ENCODE peak calls at places on chromosomes 16 and 17, in five cellular contexts. One of them, this sample, is unnamed.

GRCh38 chr17:1999557-2000251 is 25.4 kb downstream of the RTN4RL1 start:
- DNase-seq in fibroblast of mammary gland: no peak
- DNase-seq in CD4-positive, alpha-beta T cell: no peak
- DNase-seq in GM12865: no peak
- DNase-seq in cardiac fibroblast: peak; percentile 14
- DNase-seq in this sample: no peak

GRCh38 chr17:183021-183420 is 1.6 kb upstream of the DOC2B start:
- DNase-seq in fibroblast of mammary gland: no peak
- DNase-seq in CD4-positive, alpha-beta T cell: no peak
- DNase-seq in GM12865: no peak
- DNase-seq in cardiac fibroblast: no peak
- DNase-seq in this sample: no peak

GRCh38 chr16:82859638-82860037 is 232.9 kb downstream of the CDH13 start:
- DNase-seq in fibroblast of mammary gland: no peak
- DNase-seq in CD4-positive, alpha-beta T cell: no peak
- DNase-seq in GM12865: no peak
- DNase-seq in cardiac fibroblast: no peak
- DNase-seq in this sample: no peak

GRCh38 chr17:75346906-75347305 is 57.7 kb upstream of the SLC25A19 start:
- DNase-seq in fibroblast of mammary gland: peak; percentile 63
- DNase-seq in CD4-positive, alpha-beta T cell: no peak
- DNase-seq in GM12865: peak; percentile 60
- DNase-seq in cardiac fibroblast: no peak
- DNase-seq in this sample: no peak

GRCh38 chr16:50680907-50681885 is at the start of gene SNX20:
- DNase-seq in fibroblast of mammary gland: no peak
- DNase-seq in CD4-positive, alpha-beta T cell: peak; percentile 60
- DNase-seq in GM12865: peak; percentile 83
- DNase-seq in cardiac fibroblast: no peak
- DNase-seq in this sample: no peak

GRCh38 chr16:87806246-87806607 is 40.4 kb upstream of the KLHDC4 start:
- DNase-seq in fibroblast of mammary gland: peak; percentile 12
- DNase-seq in CD4-positive, alpha-beta T cell: peak; percentile 13
- DNase-seq in GM12865: no peak
- DNase-seq in cardiac fibroblast: peak; percentile 26
- DNase-seq in this sample: no peak

GRCh38 chr16:18041864-18042834 is 294.4 kb downstream of the NPIPA8 start:
- DNase-seq in fibroblast of mammary gland: no peak
- DNase-seq in CD4-positive, alpha-beta T cell: no peak
- DNase-seq in GM12865: no peak
- DNase-seq in cardiac fibroblast: no peak
- DNase-seq in this sample: no peak

GRCh38 chr17:77453613-77454559 is 313.1 kb downstream of the SEC14L1 start:
- DNase-seq in fibroblast of mammary gland: no peak
- DNase-seq in CD4-positive, alpha-beta T cell: no peak
- DNase-seq in GM12865: peak; percentile 88
- DNase-seq in cardiac fibroblast: no peak
- DNase-seq in this sample: no peak

GRCh38 chr16:31352344-31353115 is 2.4 kb upstream of the ITGAX start:
- DNase-seq in fibroblast of mammary gland: no peak
- DNase-seq in CD4-positive, alpha-beta T cell: no peak
- DNase-seq in GM12865: peak; percentile 29
- DNase-seq in cardiac fibroblast: no peak
- DNase-seq in this sample: no peak

GRCh38 chr17:12567077-12568053 is 98.3 kb upstream of the MYOCD start:
- DNase-seq in fibroblast of mammary gland: no peak
- DNase-seq in CD4-positive, alpha-beta T cell: no peak
- DNase-seq in GM12865: no peak
- DNase-seq in cardiac fibroblast: no peak
- DNase-seq in this sample: no peak

GRCh38 chr16:17666293-17666692 is 195.5 kb upstream of the XYLT1 start:
- DNase-seq in fibroblast of mammary gland: no peak
- DNase-seq in CD4-positive, alpha-beta T cell: no peak
- DNase-seq in GM12865: no peak
- DNase-seq in cardiac fibroblast: no peak
- DNase-seq in this sample: no peak

GRCh38 chr16:9047689-9048301 is 43.6 kb upstream of the HAPSTR1 start:
- DNase-seq in fibroblast of mammary gland: peak; percentile 100
- DNase-seq in CD4-positive, alpha-beta T cell: no peak
- DNase-seq in GM12865: peak; percentile 74
- DNase-seq in cardiac fibroblast: peak; percentile 100
- DNase-seq in this sample: no peak

GRCh38 chr17:80636356-80637285 is 92.0 kb downstream of the RPTOR start:
- DNase-seq in fibroblast of mammary gland: no peak
- DNase-seq in CD4-positive, alpha-beta T cell: no peak
- DNase-seq in GM12865: no peak
- DNase-seq in cardiac fibroblast: no peak
- DNase-seq in this sample: no peak

GRCh38 chr17:66301864-66302741 is at the start of gene PRKCA:
- DNase-seq in fibroblast of mammary gland: peak; percentile 58
- DNase-seq in CD4-positive, alpha-beta T cell: peak; percentile 67
- DNase-seq in GM12865: peak; percentile 81
- DNase-seq in cardiac fibroblast: peak; percentile 61
- DNase-seq in this sample: peak; percentile 64

GRCh38 chr17:50794361-50794760 is 27.0 kb upstream of the ANKRD40CL start:
- DNase-seq in fibroblast of mammary gland: peak; percentile 54
- DNase-seq in CD4-positive, alpha-beta T cell: no peak
- DNase-seq in GM12865: no peak
- DNase-seq in cardiac fibroblast: no peak
- DNase-seq in this sample: no peak

GRCh38 chr17:46128453-46128852 is 64.8 kb downstream of the KANSL1 start:
- DNase-seq in fibroblast of mammary gland: no peak
- DNase-seq in CD4-positive, alpha-beta T cell: no peak
- DNase-seq in GM12865: no peak
- DNase-seq in cardiac fibroblast: no peak
- DNase-seq in this sample: no peak

GRCh38 chr16:64969221-64969620 is 152.6 kb downstream of the CDH11 start:
- DNase-seq in fibroblast of mammary gland: peak; percentile 26
- DNase-seq in CD4-positive, alpha-beta T cell: no peak
- DNase-seq in GM12865: no peak
- DNase-seq in cardiac fibroblast: peak; percentile 63
- DNase-seq in this sample: no peak

GRCh38 chr17:50317121-50317520 is 28.8 kb upstream of the XYLT2 start:
- DNase-seq in fibroblast of mammary gland: no peak
- DNase-seq in CD4-positive, alpha-beta T cell: no peak
- DNase-seq in GM12865: no peak
- DNase-seq in cardiac fibroblast: no peak
- DNase-seq in this sample: no peak

GRCh38 chr17:79452706-79453105 is 158.1 kb downstream of the RBFOX3 start:
- DNase-seq in fibroblast of mammary gland: no peak
- DNase-seq in CD4-positive, alpha-beta T cell: no peak
- DNase-seq in GM12865: no peak
- DNase-seq in cardiac fibroblast: no peak
- DNase-seq in this sample: no peak

GRCh38 chr17:63834431-63835166 is 7.1 kb upstream of the FTSJ3 start:
- DNase-seq in fibroblast of mammary gland: peak; percentile 87
- DNase-seq in CD4-positive, alpha-beta T cell: peak; percentile 53
- DNase-seq in GM12865: peak; percentile 87
- DNase-seq in cardiac fibroblast: peak; percentile 84
- DNase-seq in this sample: no peak

GRCh38 chr16:410516-411178 is 9.0 kb downstream of the DECR2 start:
- DNase-seq in fibroblast of mammary gland: no peak
- DNase-seq in CD4-positive, alpha-beta T cell: no peak
- DNase-seq in GM12865: no peak
- DNase-seq in cardiac fibroblast: no peak
- DNase-seq in this sample: no peak

GRCh38 chr16:65336169-65336568 is 214.3 kb upstream of the CDH11 start:
- DNase-seq in fibroblast of mammary gland: peak; percentile 41
- DNase-seq in CD4-positive, alpha-beta T cell: no peak
- DNase-seq in GM12865: no peak
- DNase-seq in cardiac fibroblast: peak; percentile 73
- DNase-seq in this sample: no peak

GRCh38 chr16:24208710-24209109 is 47.4 kb upstream of the CACNG3 start:
- DNase-seq in fibroblast of mammary gland: no peak
- DNase-seq in CD4-positive, alpha-beta T cell: no peak
- DNase-seq in GM12865: no peak
- DNase-seq in cardiac fibroblast: no peak
- DNase-seq in this sample: no peak

GRCh38 chr17:55690105-55690508 is 32.6 kb downstream of the TMEM100 start:
- DNase-seq in fibroblast of mammary gland: peak; percentile 73
- DNase-seq in CD4-positive, alpha-beta T cell: no peak
- DNase-seq in GM12865: no peak
- DNase-seq in cardiac fibroblast: peak; percentile 11
- DNase-seq in this sample: no peak

GRCh38 chr17:52202572-52202876 is 44.0 kb upstream of the CA10 start:
- DNase-seq in fibroblast of mammary gland: no peak
- DNase-seq in CD4-positive, alpha-beta T cell: no peak
- DNase-seq in GM12865: peak; percentile 0
- DNase-seq in cardiac fibroblast: no peak
- DNase-seq in this sample: no peak

GRCh38 chr17:37177234-37177633 is 198.6 kb upstream of the C17orf78 start:
- DNase-seq in fibroblast of mammary gland: no peak
- DNase-seq in CD4-positive, alpha-beta T cell: no peak
- DNase-seq in GM12865: no peak
- DNase-seq in cardiac fibroblast: peak; percentile 8
- DNase-seq in this sample: no peak

GRCh38 chr16:85372627-85373372 is 240.3 kb upstream of the GSE1 start:
- DNase-seq in fibroblast of mammary gland: peak; percentile 89
- DNase-seq in CD4-positive, alpha-beta T cell: no peak
- DNase-seq in GM12865: no peak
- DNase-seq in cardiac fibroblast: peak; percentile 78
- DNase-seq in this sample: no peak

GRCh38 chr17:72122336-72122667 is 1.5 kb downstream of the SOX9 start:
- DNase-seq in fibroblast of mammary gland: no peak
- DNase-seq in CD4-positive, alpha-beta T cell: no peak
- DNase-seq in GM12865: no peak
- DNase-seq in cardiac fibroblast: no peak
- DNase-seq in this sample: no peak

GRCh38 chr17:7313890-7314718 is 1.1 kb downstream of the GPS2 start:
- DNase-seq in fibroblast of mammary gland: peak; percentile 42
- DNase-seq in CD4-positive, alpha-beta T cell: no peak
- DNase-seq in GM12865: peak; percentile 47
- DNase-seq in cardiac fibroblast: peak; percentile 47
- DNase-seq in this sample: no peak

GRCh38 chr17:30389755-30390300 is 11.1 kb downstream of the CPD start:
- DNase-seq in fibroblast of mammary gland: peak; percentile 65
- DNase-seq in CD4-positive, alpha-beta T cell: no peak
- DNase-seq in GM12865: no peak
- DNase-seq in cardiac fibroblast: peak; percentile 74
- DNase-seq in this sample: no peak

GRCh38 chr17:3692346-3692745 is 3.6 kb downstream of the P2RX5 start:
- DNase-seq in fibroblast of mammary gland: no peak
- DNase-seq in CD4-positive, alpha-beta T cell: no peak
- DNase-seq in GM12865: no peak
- DNase-seq in cardiac fibroblast: no peak
- DNase-seq in this sample: no peak
- TF ChIP-seq CTCF in fibroblast of mammary gland: no peak
- TF ChIP-seq CTCF in CD4-positive, alpha-beta T cell: no peak
- TF ChIP-seq CTCF in GM12865: peak; percentile 3
- TF ChIP-seq CTCF in cardiac fibroblast: no peak
- TF ChIP-seq CTCF in this sample: no peak

DNA sequence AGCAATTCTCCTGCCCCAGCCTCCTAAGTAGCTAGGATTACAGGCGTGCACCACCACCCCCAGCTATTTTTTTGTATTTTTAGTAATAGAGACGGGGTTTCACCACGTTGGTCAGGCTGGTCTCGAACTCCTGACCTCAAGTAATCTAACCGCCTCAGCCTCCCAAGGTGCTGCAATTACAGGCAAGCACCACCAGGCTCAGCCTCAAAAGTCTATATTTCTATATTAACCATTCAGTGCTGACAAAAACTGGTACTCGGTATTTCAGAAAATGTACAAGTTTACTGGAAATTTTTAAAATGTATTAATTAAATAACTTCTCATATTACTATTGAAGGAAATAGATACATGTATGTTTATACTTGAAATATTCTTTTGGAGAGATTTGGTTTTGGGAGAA is 1.4 kb upstream of the HEXD start:
- DNase-seq in fibroblast of mammary gland: no peak
- DNase-seq in CD4-positive, alpha-beta T cell: no peak
- DNase-seq in GM12865: no peak
- DNase-seq in cardiac fibroblast: no peak
- DNase-seq in this sample: no peak
- TF ChIP-seq CTCF in fibroblast of mammary gland: peak; percentile 11
- TF ChIP-seq CTCF in CD4-positive, alpha-beta T cell: no peak
- TF ChIP-seq CTCF in GM12865: peak; percentile 4
- TF ChIP-seq CTCF in cardiac fibroblast: peak; percentile 21
- TF ChIP-seq CTCF in this sample: peak; percentile 47

GRCh38 chr17:48520631-48521045 is 10.2 kb downstream of the HOXB1 start:
- DNase-seq in fibroblast of mammary gland: no peak
- DNase-seq in CD4-positive, alpha-beta T cell: no peak
- DNase-seq in GM12865: no peak
- DNase-seq in cardiac fibroblast: peak; percentile 41
- DNase-seq in this sample: no peak

GRCh38 chr17:48522031-48522593 is 8.7 kb downstream of the HOXB1 start:
- DNase-seq in fibroblast of mammary gland: no peak
- DNase-seq in CD4-positive, alpha-beta T cell: no peak
- DNase-seq in GM12865: no peak
- DNase-seq in cardiac fibroblast: no peak
- DNase-seq in this sample: peak; percentile 67

GRCh38 chr17:48519427-48519826 is 11.4 kb downstream of the HOXB1 start:
- DNase-seq in fibroblast of mammary gland: no peak
- DNase-seq in CD4-positive, alpha-beta T cell: no peak
- DNase-seq in GM12865: no peak
- DNase-seq in cardiac fibroblast: no peak
- DNase-seq in this sample: no peak

GRCh38 chr17:48526986-48527741 is 3.6 kb downstream of the HOXB1 start:
- DNase-seq in fibroblast of mammary gland: no peak
- DNase-seq in CD4-positive, alpha-beta T cell: no peak
- DNase-seq in GM12865: no peak
- DNase-seq in cardiac fibroblast: no peak
- DNase-seq in this sample: no peak

GRCh38 chr17:48522990-48523389 is 7.8 kb downstream of the HOXB1 start:
- DNase-seq in fibroblast of mammary gland: no peak
- DNase-seq in CD4-positive, alpha-beta T cell: no peak
- DNase-seq in GM12865: no peak
- DNase-seq in cardiac fibroblast: no peak
- DNase-seq in this sample: no peak
- TF ChIP-seq CTCF in fibroblast of mammary gland: peak; percentile 48
- TF ChIP-seq CTCF in CD4-positive, alpha-beta T cell: no peak
- TF ChIP-seq CTCF in GM12865: no peak
- TF ChIP-seq CTCF in cardiac fibroblast: peak; percentile 23
- TF ChIP-seq CTCF in this sample: no peak

DNA sequence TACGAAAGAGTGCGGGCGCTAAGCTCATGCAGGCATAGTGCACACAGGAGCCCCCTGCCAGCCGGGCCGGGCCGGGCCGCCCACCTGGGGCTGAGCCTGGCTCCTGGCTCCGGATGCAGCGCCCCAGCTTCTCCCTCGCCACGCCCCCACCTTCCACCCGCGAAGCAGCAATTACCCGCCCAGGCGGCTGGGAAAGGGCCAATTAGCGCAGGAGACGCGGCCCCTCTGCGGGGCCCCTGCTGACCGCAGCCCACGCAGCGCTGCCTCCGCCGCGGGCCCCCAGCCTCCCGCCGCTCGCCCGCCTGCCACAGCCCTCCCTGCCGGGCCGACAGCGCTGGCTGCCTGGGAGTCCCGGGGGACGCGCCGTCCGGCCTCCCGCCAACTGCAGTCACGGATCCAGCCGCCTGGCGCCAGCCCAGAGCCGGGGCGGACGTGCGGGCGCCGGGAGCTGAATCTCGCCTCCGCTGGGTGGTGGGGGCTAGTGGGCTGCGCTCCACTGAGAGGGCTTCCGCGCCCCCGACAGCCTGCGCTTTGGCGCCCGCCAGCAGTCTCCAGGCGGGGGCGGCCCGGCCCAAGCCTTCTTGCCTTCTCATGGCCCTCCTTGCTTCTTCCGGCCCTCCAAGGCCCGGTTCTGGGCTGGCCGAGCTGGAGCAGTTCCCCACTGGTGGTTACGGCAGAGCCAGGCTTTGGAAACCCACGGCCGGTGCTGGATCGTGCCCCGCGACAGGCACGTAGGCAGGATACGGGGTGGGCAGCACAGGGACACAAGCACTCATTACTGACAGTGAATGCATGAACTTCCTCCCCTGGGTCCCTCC is 14.9 kb upstream of the CBFB start:
- DNase-seq in fibroblast of mammary gland: peak; percentile 47
- DNase-seq in CD4-positive, alpha-beta T cell: peak; percentile 44
- DNase-seq in GM12865: peak; percentile 68
- DNase-seq in cardiac fibroblast: peak; percentile 64
- DNase-seq in this sample: peak; percentile 77
- TF ChIP-seq CTCF in fibroblast of mammary gland: no peak
- TF ChIP-seq CTCF in CD4-positive, alpha-beta T cell: no peak
- TF ChIP-seq CTCF in GM12865: peak; percentile 33
- TF ChIP-seq CTCF in cardiac fibroblast: no peak
- TF ChIP-seq CTCF in this sample: peak; percentile 19